ENCODE peak calls at places on chromosomes 3 and 15, in four cellular contexts. One of them, this sample, is unnamed.

GRCh38 chr15:82835391-82835917 is 26.0 kb downstream of the WHAMM start:
- DNase-seq in K562: no peak
- DNase-seq in HepG2: no peak
- DNase-seq in SK-N-SH: no peak
- DNase-seq in this sample: no peak

GRCh38 chr3:141773676-141774075 is 10.5 kb downstream of the GRK7 start:
- DNase-seq in SK-N-SH: no peak
- DNase-seq in K562: no peak
- DNase-seq in HepG2: no peak
- DNase-seq in this sample: no peak

GRCh38 chr15:100384108-100384410 is 42.3 kb upstream of the ADAMTS17 start:
- DNase-seq in HepG2: no peak
- DNase-seq in SK-N-SH: no peak
- DNase-seq in K562: no peak
- DNase-seq in this sample: no peak

GRCh38 chr3:114155370-114155821 is 23.5 kb downstream of the DRD3 start:
- DNase-seq in K562: peak
- DNase-seq in SK-N-SH: peak
- DNase-seq in HepG2: peak
- DNase-seq in this sample: no peak

GRCh38 chr3:120625199-120625598 is 29.1 kb downstream of the NDUFB4 start:
- DNase-seq in K562: no peak
- DNase-seq in SK-N-SH: no peak
- DNase-seq in HepG2: no peak
- DNase-seq in this sample: no peak

GRCh38 chr3:130480736-130481135 is 36.2 kb upstream of the COL6A6 start:
- DNase-seq in K562: no peak
- DNase-seq in SK-N-SH: no peak
- DNase-seq in HepG2: no peak
- DNase-seq in this sample: no peak

GRCh38 chr3:67832807-67833206 is 178.4 kb upstream of the SUCLG2 start:
- DNase-seq in K562: no peak
- DNase-seq in HepG2: no peak
- DNase-seq in SK-N-SH: no peak
- DNase-seq in this sample: no peak

GRCh38 chr3:63278171-63278999 is at the start of gene SYNPR:
- DNase-seq in K562: no peak
- DNase-seq in HepG2: no peak
- DNase-seq in SK-N-SH: peak
- DNase-seq in this sample: no peak

GRCh38 chr3:175150812-175151411 is 291.8 kb downstream of the NAALADL2 start:
- DNase-seq in SK-N-SH: no peak
- DNase-seq in K562: no peak
- DNase-seq in HepG2: no peak
- DNase-seq in this sample: no peak

GRCh38 chr3:24640330-24640877 is 145.8 kb upstream of the THRB start:
- DNase-seq in K562: no peak
- DNase-seq in HepG2: peak
- DNase-seq in SK-N-SH: peak
- DNase-seq in this sample: no peak

GRCh38 chr3:137259709-137260108 is 301.9 kb downstream of the IL20RB start:
- DNase-seq in K562: no peak
- DNase-seq in HepG2: no peak
- DNase-seq in SK-N-SH: peak
- DNase-seq in this sample: no peak

GRCh38 chr3:141292346-141293058 is 60.9 kb downstream of the PXYLP1 start:
- DNase-seq in HepG2: no peak
- DNase-seq in K562: no peak
- DNase-seq in SK-N-SH: no peak
- DNase-seq in this sample: no peak

GRCh38 chr3:17833786-17834559 is 91.5 kb upstream of the TBC1D5 start:
- DNase-seq in SK-N-SH: no peak
- DNase-seq in K562: no peak
- DNase-seq in HepG2: no peak
- DNase-seq in this sample: no peak

GRCh38 chr3:2635511-2635910 is 474.7 kb downstream of the IL5RA start:
- DNase-seq in K562: no peak
- DNase-seq in HepG2: no peak
- DNase-seq in SK-N-SH: no peak
- DNase-seq in this sample: no peak

GRCh38 chr3:34377961-34378360 is 579.5 kb downstream of the PDCD6IP start:
- DNase-seq in K562: no peak
- DNase-seq in HepG2: no peak
- DNase-seq in SK-N-SH: no peak
- DNase-seq in this sample: no peak

GRCh38 chr3:170555329-170555728 is 30.5 kb downstream of the SLC7A14 start:
- DNase-seq in K562: no peak
- DNase-seq in SK-N-SH: no peak
- DNase-seq in HepG2: no peak
- DNase-seq in this sample: no peak

GRCh38 chr3:72663429-72663828 is 184.8 kb downstream of the SHQ1 start:
- DNase-seq in SK-N-SH: no peak
- DNase-seq in HepG2: peak
- DNase-seq in K562: no peak
- DNase-seq in this sample: no peak

GRCh38 chr15:71506946-71507345 is 303.4 kb upstream of the NR2E3 start:
- DNase-seq in K562: no peak
- DNase-seq in HepG2: no peak
- DNase-seq in SK-N-SH: no peak
- DNase-seq in this sample: no peak

GRCh38 chr3:71478568-71478967 is 105.0 kb downstream of the FOXP1 start:
- DNase-seq in K562: no peak
- DNase-seq in HepG2: no peak
- DNase-seq in SK-N-SH: no peak
- DNase-seq in this sample: no peak

GRCh38 chr3:178352300-178353021 is 183.8 kb upstream of the KCNMB2 start:
- DNase-seq in SK-N-SH: no peak
- DNase-seq in HepG2: no peak
- DNase-seq in K562: no peak
- DNase-seq in this sample: no peak

GRCh38 chr15:68335251-68335650 is 57.7 kb downstream of the FEM1B start:
- DNase-seq in HepG2: no peak
- DNase-seq in SK-N-SH: no peak
- DNase-seq in K562: no peak
- DNase-seq in this sample: no peak

GRCh38 chr3:108603689-108604088 is 14.2 kb downstream of the DZIP3 start:
- DNase-seq in K562: no peak
- DNase-seq in SK-N-SH: no peak
- DNase-seq in HepG2: no peak
- DNase-seq in this sample: no peak

GRCh38 chr3:13092621-13093339 is 19.6 kb upstream of the IQSEC1 start:
- DNase-seq in SK-N-SH: no peak
- DNase-seq in K562: no peak
- DNase-seq in HepG2: no peak
- DNase-seq in this sample: no peak

GRCh38 chr3:112779558-112780480 is 66.8 kb downstream of the CD200R1L start:
- DNase-seq in HepG2: no peak
- DNase-seq in SK-N-SH: no peak
- DNase-seq in K562: no peak
- DNase-seq in this sample: no peak

GRCh38 chr15:42152196-42152920 is 4.1 kb downstream of the PLA2G4F start:
- DNase-seq in K562: no peak
- DNase-seq in SK-N-SH: no peak
- DNase-seq in HepG2: no peak
- DNase-seq in this sample: no peak
- TF ChIP-seq POLR2AphosphoS5 in K562: no peak
- TF ChIP-seq POLR2AphosphoS5 in SK-N-SH: no peak
- TF ChIP-seq POLR2AphosphoS5 in HepG2: no peak
- TF ChIP-seq POLR2AphosphoS5 in this sample: no peak

GRCh38 chr15:22808761-22809280 is 22.4 kb downstream of the NIPA1 start:
- DNase-seq in K562: no peak
- DNase-seq in HepG2: no peak
- DNase-seq in SK-N-SH: no peak
- DNase-seq in this sample: no peak

GRCh38 chr15:22810033-22810734 is 23.7 kb downstream of the NIPA1 start:
- DNase-seq in SK-N-SH: no peak
- DNase-seq in K562: no peak
- DNase-seq in HepG2: no peak
- DNase-seq in this sample: no peak

GRCh38 chr15:22810735-22811338 is 24.4 kb downstream of the NIPA1 start:
- DNase-seq in SK-N-SH: no peak
- DNase-seq in HepG2: no peak
- DNase-seq in K562: no peak
- DNase-seq in this sample: no peak

GRCh38 chr15:22813844-22814243 is 24.6 kb upstream of the NIPA2 start:
- DNase-seq in HepG2: no peak
- DNase-seq in SK-N-SH: no peak
- DNase-seq in K562: no peak
- DNase-seq in this sample: no peak

DNA sequence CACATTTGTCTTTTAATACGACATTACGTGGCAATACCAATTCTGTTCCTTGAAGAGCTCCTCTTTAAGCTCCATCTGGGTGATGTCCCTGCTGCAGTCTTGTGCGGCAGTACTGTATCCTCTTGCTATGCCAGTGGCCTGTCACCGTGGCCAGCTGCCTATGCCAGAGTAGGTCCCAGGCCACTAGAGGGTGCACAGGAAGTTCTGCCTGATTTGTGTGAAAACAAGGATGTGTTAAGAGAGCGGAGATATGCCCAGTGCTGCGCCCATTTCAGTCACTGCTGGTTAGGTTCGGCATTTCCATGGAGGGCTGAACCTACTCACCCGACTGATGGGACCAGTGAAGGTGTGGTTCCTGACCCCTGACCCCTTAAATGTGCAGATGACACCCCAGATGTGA is 25.2 kb downstream of the NIPA1 start:
- DNase-seq in HepG2: peak
- DNase-seq in SK-N-SH: no peak
- DNase-seq in K562: no peak
- DNase-seq in this sample: no peak
- TF ChIP-seq TAF1 in HepG2: no peak
- TF ChIP-seq TAF1 in SK-N-SH: no peak
- TF ChIP-seq TAF1 in K562: no peak
- TF ChIP-seq TAF1 in this sample: no peak

DNA sequence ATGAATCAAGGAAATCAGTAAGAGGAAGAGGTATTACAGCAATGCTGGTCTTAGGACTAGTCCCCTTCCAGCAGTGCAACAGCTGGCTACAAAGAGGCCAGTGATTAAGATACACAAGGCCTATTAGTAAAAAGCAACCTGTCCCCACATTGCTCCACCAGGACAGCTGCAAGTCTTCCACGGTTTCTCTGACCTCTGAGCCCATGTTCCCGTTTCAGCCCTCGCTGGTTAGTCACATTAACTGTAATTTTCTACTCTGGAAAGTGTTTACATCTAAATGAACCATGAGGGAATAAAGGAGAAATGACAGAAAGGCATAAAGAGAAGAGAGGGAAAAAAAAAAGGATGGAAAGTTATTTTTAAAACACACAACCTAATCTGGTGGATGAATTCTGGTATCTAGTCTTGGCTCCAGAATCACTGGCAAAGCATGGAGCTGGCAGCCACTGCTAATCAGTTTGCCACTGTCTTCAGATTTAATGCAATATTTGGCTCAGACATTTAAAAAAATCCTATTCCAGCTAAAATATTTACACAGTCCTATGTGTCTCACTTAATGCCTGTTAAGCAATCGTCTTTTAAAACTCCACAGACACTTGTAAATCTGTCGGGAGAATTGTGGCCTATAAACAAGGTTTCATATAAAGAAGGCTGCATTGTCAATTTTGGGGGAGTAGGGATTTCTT is 154.9 kb downstream of the GREM1 start:
- DNase-seq in K562: no peak
- DNase-seq in SK-N-SH: no peak
- DNase-seq in HepG2: no peak
- DNase-seq in this sample: no peak
- TF ChIP-seq POLR2AphosphoS5 in K562: no peak
- TF ChIP-seq POLR2AphosphoS5 in SK-N-SH: no peak
- TF ChIP-seq POLR2AphosphoS5 in HepG2: no peak
- TF ChIP-seq POLR2AphosphoS5 in this sample: no peak

DNA sequence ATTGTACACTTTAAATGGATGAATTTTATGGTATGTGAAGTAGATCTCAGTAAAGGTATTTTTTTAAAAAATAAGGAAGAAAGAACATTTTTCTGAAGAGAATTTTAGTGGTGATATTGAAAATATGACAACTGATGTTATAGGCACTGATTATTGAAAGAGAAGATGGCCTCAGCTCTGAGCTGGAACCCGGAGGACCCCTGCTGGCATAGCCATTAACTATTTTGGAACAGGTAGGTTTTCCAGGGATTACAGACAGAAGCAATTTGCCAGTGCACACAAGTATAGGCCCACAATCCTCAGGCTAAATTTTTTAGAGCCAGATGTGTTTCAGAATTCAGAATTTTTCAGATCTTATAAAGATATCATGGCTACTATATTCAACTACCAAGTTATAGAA is 315.9 kb upstream of the GPR149 start:
- DNase-seq in HepG2: no peak
- DNase-seq in SK-N-SH: peak
- DNase-seq in K562: no peak
- DNase-seq in this sample: no peak
- TF ChIP-seq TAF1 in HepG2: no peak
- TF ChIP-seq TAF1 in SK-N-SH: no peak
- TF ChIP-seq TAF1 in K562: no peak
- TF ChIP-seq TAF1 in this sample: no peak

GRCh38 chr3:40456940-40457823 is at the start of gene RPL14:
- DNase-seq in SK-N-SH: peak
- DNase-seq in K562: peak
- DNase-seq in HepG2: peak
- DNase-seq in this sample: peak

GRCh38 chr3:40453933-40454332 is 3.2 kb upstream of the RPL14 start:
- DNase-seq in K562: no peak
- DNase-seq in SK-N-SH: no peak
- DNase-seq in HepG2: no peak
- DNase-seq in this sample: no peak

GRCh38 chr3:40458473-40458872 is 1.3 kb downstream of the RPL14 start:
- DNase-seq in SK-N-SH: no peak
- DNase-seq in K562: no peak
- DNase-seq in HepG2: no peak
- DNase-seq in this sample: no peak

GRCh38 chr3:40455328-40455727 is 1.8 kb upstream of the RPL14 start:
- DNase-seq in SK-N-SH: no peak
- DNase-seq in HepG2: no peak
- DNase-seq in K562: no peak
- DNase-seq in this sample: no peak

GRCh38 chr3:40456279-40456939 is 730 bp upstream of the RPL14 start:
- DNase-seq in K562: no peak
- DNase-seq in HepG2: no peak
- DNase-seq in SK-N-SH: no peak
- DNase-seq in this sample: no peak
- TF ChIP-seq POLR2AphosphoS5 in K562: no peak
- TF ChIP-seq POLR2AphosphoS5 in HepG2: no peak
- TF ChIP-seq POLR2AphosphoS5 in SK-N-SH: no peak
- TF ChIP-seq POLR2AphosphoS5 in this sample: no peak

This sample was measured in GM12892.